ENCODE peak calls at places on chromosome 4, in six cellular contexts. One of them, this sample, is unnamed. For H3K4me1, the result is how much of the 10 kb centered on the place peaks cover.

GRCh38 chr4:124337874-124338273 is 374.7 kb downstream of the ANKRD50 start:
- DNase-seq in tibial nerve: peak
- DNase-seq in sigmoid colon: no peak
- DNase-seq in body of pancreas: peak
- DNase-seq in mammary epithelial cell: no peak
- DNase-seq in stomach: no peak
- DNase-seq in this sample: peak

GRCh38 chr4:100357542-100357941 is 160.3 kb downstream of the EMCN start:
- DNase-seq in tibial nerve: no peak
- DNase-seq in sigmoid colon: no peak
- DNase-seq in body of pancreas: no peak
- DNase-seq in mammary epithelial cell: no peak
- DNase-seq in stomach: no peak
- DNase-seq in this sample: no peak

GRCh38 chr4:130131536-130131935 is 1035.6 kb downstream of the C4orf33 start:
- DNase-seq in tibial nerve: no peak
- DNase-seq in sigmoid colon: no peak
- DNase-seq in body of pancreas: no peak
- DNase-seq in mammary epithelial cell: no peak
- DNase-seq in stomach: no peak
- DNase-seq in this sample: peak

GRCh38 chr4:186722856-186723206 is 825 bp downstream of the FAT1 start:
- DNase-seq in tibial nerve: no peak
- DNase-seq in sigmoid colon: no peak
- DNase-seq in body of pancreas: no peak
- DNase-seq in mammary epithelial cell: no peak
- DNase-seq in stomach: no peak
- DNase-seq in this sample: no peak

GRCh38 chr4:184932343-184932742 is 85.9 kb upstream of the HELT start:
- DNase-seq in tibial nerve: no peak
- DNase-seq in sigmoid colon: no peak
- DNase-seq in body of pancreas: no peak
- DNase-seq in mammary epithelial cell: no peak
- DNase-seq in stomach: no peak
- DNase-seq in this sample: peak

GRCh38 chr4:84730375-84730774 is 147.4 kb downstream of the CDS1 start:
- DNase-seq in tibial nerve: no peak
- DNase-seq in sigmoid colon: no peak
- DNase-seq in body of pancreas: no peak
- DNase-seq in mammary epithelial cell: no peak
- DNase-seq in stomach: no peak
- DNase-seq in this sample: no peak

GRCh38 chr4:20760053-20760452 is 59.8 kb downstream of the PACRGL start:
- DNase-seq in tibial nerve: no peak
- DNase-seq in sigmoid colon: no peak
- DNase-seq in body of pancreas: no peak
- DNase-seq in mammary epithelial cell: no peak
- DNase-seq in stomach: no peak
- DNase-seq in this sample: no peak

GRCh38 chr4:108885211-108885610 is 122.4 kb upstream of the ETNPPL start:
- DNase-seq in tibial nerve: no peak
- DNase-seq in sigmoid colon: no peak
- DNase-seq in body of pancreas: no peak
- DNase-seq in mammary epithelial cell: no peak
- DNase-seq in stomach: no peak
- DNase-seq in this sample: no peak

GRCh38 chr4:2257361-2258001 is 4.4 kb downstream of the MXD4 start:
- DNase-seq in tibial nerve: no peak
- DNase-seq in sigmoid colon: peak
- DNase-seq in body of pancreas: peak
- DNase-seq in mammary epithelial cell: no peak
- DNase-seq in stomach: peak
- DNase-seq in this sample: no peak

GRCh38 chr4:149896428-149896827 is 80.8 kb upstream of the IQCM start:
- DNase-seq in tibial nerve: no peak
- DNase-seq in sigmoid colon: no peak
- DNase-seq in body of pancreas: no peak
- DNase-seq in mammary epithelial cell: peak
- DNase-seq in stomach: no peak
- DNase-seq in this sample: peak

GRCh38 chr4:78777556-78777900 is 1.4 kb downstream of the BMP2K start:
- DNase-seq in tibial nerve: no peak
- DNase-seq in sigmoid colon: no peak
- DNase-seq in body of pancreas: no peak
- DNase-seq in mammary epithelial cell: no peak
- DNase-seq in stomach: no peak
- DNase-seq in this sample: no peak

GRCh38 chr4:78779280-78779679 is 3.1 kb downstream of the BMP2K start:
- DNase-seq in tibial nerve: no peak
- DNase-seq in sigmoid colon: no peak
- DNase-seq in body of pancreas: no peak
- DNase-seq in mammary epithelial cell: no peak
- DNase-seq in stomach: no peak
- DNase-seq in this sample: peak

GRCh38 chr4:78780093-78780492 is 3.9 kb downstream of the BMP2K start:
- DNase-seq in tibial nerve: no peak
- DNase-seq in sigmoid colon: no peak
- DNase-seq in body of pancreas: no peak
- DNase-seq in mammary epithelial cell: no peak
- DNase-seq in stomach: no peak
- DNase-seq in this sample: no peak

GRCh38 chr4:78776729-78777555 is 792 bp downstream of the BMP2K start:
- DNase-seq in tibial nerve: peak
- DNase-seq in sigmoid colon: peak
- DNase-seq in body of pancreas: peak
- DNase-seq in mammary epithelial cell: peak
- DNase-seq in stomach: peak
- DNase-seq in this sample: peak

DNA sequence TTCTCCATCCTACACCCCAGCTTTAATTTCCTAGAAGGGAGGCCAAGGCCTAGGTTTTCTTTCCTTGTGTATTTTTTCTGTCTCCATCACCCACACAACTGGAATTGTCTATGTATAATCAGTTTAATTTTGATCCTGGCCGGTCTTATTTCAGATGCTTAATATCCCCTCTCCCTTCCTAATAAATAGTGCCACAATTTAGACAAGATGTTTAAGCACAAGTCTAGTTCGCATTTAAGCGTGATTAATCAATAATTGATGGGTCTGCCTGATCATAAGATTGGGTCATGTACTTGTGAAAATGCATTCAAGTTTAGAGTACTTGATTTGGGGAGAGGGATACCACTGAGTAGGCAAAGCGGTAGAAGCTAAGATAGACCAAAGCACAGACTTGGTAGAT is 2.4 kb downstream of the BMP2K start:
- DNase-seq in tibial nerve: no peak
- DNase-seq in sigmoid colon: no peak
- DNase-seq in body of pancreas: no peak
- DNase-seq in mammary epithelial cell: no peak
- DNase-seq in stomach: no peak
- DNase-seq in this sample: no peak
- H3K4me3 ChIP-seq in tibial nerve: peak
- H3K4me3 ChIP-seq in sigmoid colon: no peak
- H3K4me3 ChIP-seq in body of pancreas: no peak
- H3K4me3 ChIP-seq in mammary epithelial cell: no peak
- H3K4me3 ChIP-seq in stomach: peak
- H3K4me3 ChIP-seq in this sample: peak

DNA sequence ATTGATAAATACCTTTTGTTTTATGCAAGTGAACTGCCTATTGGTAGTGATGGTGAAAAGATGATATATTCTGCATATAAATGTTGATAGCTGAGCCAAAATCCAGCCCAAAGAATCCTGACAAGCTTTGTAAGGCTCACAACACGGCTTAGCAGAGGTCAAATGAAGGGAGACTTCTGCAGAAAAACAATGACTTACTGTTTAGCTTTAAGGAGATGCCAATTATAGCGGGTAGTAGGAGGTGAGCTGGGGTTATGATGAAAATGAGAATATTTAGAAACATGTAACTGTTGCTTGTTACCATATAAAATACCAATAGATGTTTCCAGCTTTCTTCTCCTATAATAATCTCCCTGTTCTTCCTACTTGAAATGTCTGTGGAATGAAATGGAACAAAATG is 97.1 kb downstream of the AFF1 start:
- DNase-seq in tibial nerve: no peak
- DNase-seq in sigmoid colon: no peak
- DNase-seq in body of pancreas: no peak
- DNase-seq in mammary epithelial cell: no peak
- DNase-seq in stomach: no peak
- DNase-seq in this sample: no peak
- H3K4me1 ChIP-seq in tibial nerve: half or more
- H3K4me1 ChIP-seq in sigmoid colon: half or more
- H3K4me1 ChIP-seq in body of pancreas: half or more
- H3K4me1 ChIP-seq in mammary epithelial cell: under half
- H3K4me1 ChIP-seq in stomach: half or more
- H3K4me1 ChIP-seq in this sample: under half

GRCh38 chr4:8269535-8270417 is at the start of gene HTRA3:
- DNase-seq in tibial nerve: no peak
- DNase-seq in sigmoid colon: peak
- DNase-seq in body of pancreas: no peak
- DNase-seq in mammary epithelial cell: no peak
- DNase-seq in stomach: peak
- DNase-seq in this sample: no peak

GRCh38 chr4:8272472-8273428 is 3.2 kb downstream of the HTRA3 start:
- DNase-seq in tibial nerve: no peak
- DNase-seq in sigmoid colon: peak
- DNase-seq in body of pancreas: no peak
- DNase-seq in mammary epithelial cell: no peak
- DNase-seq in stomach: no peak
- DNase-seq in this sample: no peak

GRCh38 chr4:8271821-8272220 is 2.3 kb downstream of the HTRA3 start:
- DNase-seq in tibial nerve: no peak
- DNase-seq in sigmoid colon: peak
- DNase-seq in body of pancreas: no peak
- DNase-seq in mammary epithelial cell: no peak
- DNase-seq in stomach: no peak
- DNase-seq in this sample: no peak

GRCh38 chr4:8270418-8270771 is 841 bp downstream of the HTRA3 start:
- DNase-seq in tibial nerve: no peak
- DNase-seq in sigmoid colon: no peak
- DNase-seq in body of pancreas: no peak
- DNase-seq in mammary epithelial cell: no peak
- DNase-seq in stomach: no peak
- DNase-seq in this sample: no peak

GRCh38 chr4:8270912-8271815 is 1.6 kb downstream of the HTRA3 start:
- DNase-seq in tibial nerve: no peak
- DNase-seq in sigmoid colon: peak
- DNase-seq in body of pancreas: no peak
- DNase-seq in mammary epithelial cell: no peak
- DNase-seq in stomach: no peak
- DNase-seq in this sample: no peak
- H3K4me3 ChIP-seq in tibial nerve: peak
- H3K4me3 ChIP-seq in sigmoid colon: peak
- H3K4me3 ChIP-seq in body of pancreas: no peak
- H3K4me3 ChIP-seq in mammary epithelial cell: no peak
- H3K4me3 ChIP-seq in stomach: peak
- H3K4me3 ChIP-seq in this sample: no peak

GRCh38 chr4:89904524-89904923 is 9.9 kb downstream of the MMRN1 start:
- DNase-seq in tibial nerve: no peak
- DNase-seq in sigmoid colon: no peak
- DNase-seq in body of pancreas: no peak
- DNase-seq in mammary epithelial cell: no peak
- DNase-seq in stomach: no peak
- DNase-seq in this sample: no peak

GRCh38 chr4:89906316-89906715 is 11.7 kb downstream of the MMRN1 start:
- DNase-seq in tibial nerve: no peak
- DNase-seq in sigmoid colon: no peak
- DNase-seq in body of pancreas: no peak
- DNase-seq in mammary epithelial cell: no peak
- DNase-seq in stomach: no peak
- DNase-seq in this sample: no peak

GRCh38 chr4:89906787-89907521 is 12.3 kb downstream of the MMRN1 start:
- DNase-seq in tibial nerve: no peak
- DNase-seq in sigmoid colon: no peak
- DNase-seq in body of pancreas: no peak
- DNase-seq in mammary epithelial cell: no peak
- DNase-seq in stomach: no peak
- DNase-seq in this sample: no peak
- H3K4me1 ChIP-seq in tibial nerve: under half
- H3K4me1 ChIP-seq in sigmoid colon: under half
- H3K4me1 ChIP-seq in body of pancreas: under half
- H3K4me1 ChIP-seq in mammary epithelial cell: under half
- H3K4me1 ChIP-seq in stomach: under half
- H3K4me1 ChIP-seq in this sample: under half

GRCh38 chr4:110515676-110516075 is 39.7 kb downstream of the ENPEP start:
- DNase-seq in tibial nerve: no peak
- DNase-seq in sigmoid colon: no peak
- DNase-seq in body of pancreas: peak
- DNase-seq in mammary epithelial cell: peak
- DNase-seq in stomach: no peak
- DNase-seq in this sample: no peak
- H3K4me3 ChIP-seq in tibial nerve: no peak
- H3K4me3 ChIP-seq in sigmoid colon: no peak
- H3K4me3 ChIP-seq in body of pancreas: no peak
- H3K4me3 ChIP-seq in mammary epithelial cell: peak
- H3K4me3 ChIP-seq in stomach: peak
- H3K4me3 ChIP-seq in this sample: no peak

DNA sequence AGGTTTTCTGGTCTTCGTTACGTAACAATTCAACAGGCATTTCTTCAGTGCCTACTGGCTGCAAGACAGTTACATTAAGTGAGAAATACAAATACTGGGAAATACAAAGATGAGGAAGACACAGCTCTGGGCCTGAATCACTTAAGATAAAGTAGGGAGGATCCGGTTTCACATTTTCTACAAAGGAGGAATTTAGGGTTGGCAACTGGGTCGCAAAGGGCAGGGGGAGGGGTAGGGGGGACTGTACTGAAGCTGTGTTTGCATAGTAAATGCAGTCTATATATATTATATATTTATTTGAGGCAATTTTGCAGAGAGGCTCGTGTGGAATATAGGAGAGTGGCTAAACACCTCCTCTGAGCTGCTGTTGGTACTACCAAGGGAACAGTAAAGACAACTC is 107.4 kb downstream of the MAML3 start:
- DNase-seq in tibial nerve: no peak
- DNase-seq in sigmoid colon: no peak
- DNase-seq in body of pancreas: no peak
- DNase-seq in mammary epithelial cell: no peak
- DNase-seq in stomach: no peak
- DNase-seq in this sample: no peak
- H3K4me1 ChIP-seq in tibial nerve: under half
- H3K4me1 ChIP-seq in sigmoid colon: under half
- H3K4me1 ChIP-seq in body of pancreas: under half
- H3K4me1 ChIP-seq in mammary epithelial cell: under half
- H3K4me1 ChIP-seq in stomach: under half
- H3K4me1 ChIP-seq in this sample: under half

GRCh38 chr4:73608677-73609594 is 11.3 kb downstream of the RASSF6 start:
- DNase-seq in tibial nerve: no peak
- DNase-seq in sigmoid colon: no peak
- DNase-seq in body of pancreas: peak
- DNase-seq in mammary epithelial cell: peak
- DNase-seq in stomach: no peak
- DNase-seq in this sample: no peak
- H3K4me3 ChIP-seq in tibial nerve: no peak
- H3K4me3 ChIP-seq in sigmoid colon: no peak
- H3K4me3 ChIP-seq in body of pancreas: no peak
- H3K4me3 ChIP-seq in mammary epithelial cell: no peak
- H3K4me3 ChIP-seq in stomach: no peak
- H3K4me3 ChIP-seq in this sample: no peak